ENCODE peak calls at places on chromosomes 16 and 17, in four cellular contexts. X is HCT116, N is tibial artery, P is A549. H is an unnamed sample.

GRCh38 chr16:30054451-30054850 is 11.1 kb upstream of the ALDOA start:
- DNase-seq in N (no peak), P (no peak), X (no peak), H (no peak)

GRCh38 chr16:23509763-23510153 is 536 bp downstream of the GGA2 start:
- DNase-seq in P (no peak), X (no peak), N (no peak), H (no peak)

GRCh38 chr17:40496170-40496569 is 5.3 kb downstream of the TNS4 start:
- DNase-seq in P (no peak), N (no peak), X (no peak), H (no peak)

GRCh38 chr17:55496094-55496881 is 15.0 kb downstream of the SMIM36 start:
- DNase-seq in P (peak; percentile 93), X (no peak), N (no peak), H (peak; percentile 23)

GRCh38 chr17:50103941-50104340 is 8.8 kb downstream of the PDK2 start:
- DNase-seq in P (no peak), N (no peak), X (no peak), H (no peak)

GRCh38 chr16:89586853-89587252 is 11.3 kb downstream of the CPNE7 start:
- DNase-seq in X (no peak), N (no peak), P (no peak), H (no peak)

GRCh38 chr17:4706121-4706520 is 2.2 kb upstream of the PELP1 start:
- DNase-seq in P (no peak), N (no peak), X (no peak), H (no peak)

GRCh38 chr16:2751577-2752034 is 832 bp upstream of the SRRM2 start:
- DNase-seq in P (no peak), X (peak; percentile 60), N (no peak), H (no peak)

GRCh38 chr16:67277294-67277998 is 1.9 kb upstream of the PLEKHG4 start:
- DNase-seq in P (peak; percentile 77), X (peak; percentile 84), N (peak; percentile 59), H (no peak)

GRCh38 chr17:29283496-29283895 is 10.5 kb downstream of the NUFIP2 start:
- DNase-seq in N (no peak), X (no peak), P (no peak), H (no peak)

GRCh38 chr17:2068101-2068518 is 13.2 kb downstream of the HIC1 start:
- DNase-seq in P (no peak), N (no peak), X (no peak), H (no peak)

GRCh38 chr17:76382305-76382802 is 2.1 kb upstream of the SPHK1 start:
- DNase-seq in X (no peak), P (no peak), N (no peak), H (no peak)

GRCh38 chr16:1909661-1910231 is 8.5 kb downstream of the HS3ST6 start:
- DNase-seq in X (no peak), N (no peak), P (no peak), H (no peak)

GRCh38 chr17:72121164-72122001 is 563 bp downstream of the SOX9 start:
- DNase-seq in X (no peak), N (no peak), P (peak; percentile 64), H (peak; percentile 41)

GRCh38 chr17:68172461-68172954 is 75.3 kb upstream of the AMZ2 start:
- DNase-seq in N (peak; percentile 79), P (peak; percentile 71), X (peak; percentile 63), H (no peak)

GRCh38 chr16:22194707-22195444 is 11.2 kb upstream of the EEF2K start:
- DNase-seq in N (no peak), X (no peak), P (no peak), H (no peak)

DNA sequence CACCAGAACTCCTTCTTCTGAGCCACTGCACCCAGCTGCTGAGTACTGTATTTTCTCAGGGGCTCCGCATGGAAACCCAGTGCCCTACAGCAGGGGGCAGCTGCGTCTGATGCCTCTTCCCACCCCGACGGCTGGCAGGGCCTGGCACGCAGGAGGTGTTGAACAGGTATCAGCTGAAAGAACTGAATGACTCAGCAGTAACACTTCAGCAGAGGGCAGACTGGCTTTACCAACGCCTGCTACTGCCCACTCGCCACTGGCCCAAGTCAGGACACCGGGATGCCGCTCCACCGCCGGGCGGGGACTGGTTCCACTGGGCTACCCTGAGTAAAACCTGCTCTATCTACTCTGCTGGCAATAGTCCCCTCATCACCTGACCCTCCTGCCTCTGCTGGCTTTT is 100.3 kb upstream of the FA2H start:
- DNase-seq in X (no peak), N (no peak), P (no peak), H (no peak)
- TF ChIP-seq CTCF in X (no peak), N (no peak), P (no peak), H (no peak)

GRCh38 chr17:34386343-34386924 is 23.4 kb upstream of the CCL1 start:
- DNase-seq in N (no peak), X (no peak), P (no peak), H (no peak)

GRCh38 chr17:34387566-34387965 is 24.5 kb upstream of the CCL1 start:
- DNase-seq in P (no peak), N (no peak), X (no peak), H (no peak)

GRCh38 chr17:34389343-34389742 is 26.3 kb upstream of the CCL1 start:
- DNase-seq in P (no peak), X (no peak), N (no peak), H (no peak)

GRCh38 chr17:34384822-34385605 is 22.0 kb upstream of the CCL1 start:
- DNase-seq in N (no peak), X (no peak), P (no peak), H (no peak)

GRCh38 chr17:34386925-34387550 is 24.0 kb upstream of the CCL1 start:
- DNase-seq in P (no peak), N (peak; percentile 35), X (no peak), H (no peak)
- TF ChIP-seq CTCF in P (no peak), N (no peak), X (no peak), H (no peak)

GRCh38 chr17:65279456-65279855 is 142.3 kb downstream of the RGS9 start:
- DNase-seq in N (no peak), X (no peak), P (no peak), H (no peak)

GRCh38 chr17:65278820-65279184 is 141.6 kb downstream of the RGS9 start:
- DNase-seq in N (no peak), P (no peak), X (no peak), H (no peak)

GRCh38 chr17:65277576-65277975 is 140.4 kb downstream of the RGS9 start:
- DNase-seq in X (no peak), P (no peak), N (no peak), H (no peak)

GRCh38 chr17:65283704-65284103 is 146.5 kb downstream of the RGS9 start:
- DNase-seq in P (no peak), X (no peak), N (no peak), H (no peak)

GRCh38 chr17:65278050-65278819 is 141.1 kb downstream of the RGS9 start:
- DNase-seq in N (no peak), P (peak; percentile 73), X (peak; percentile 57), H (no peak)
- TF ChIP-seq CTCF in N (peak; percentile 11), P (peak; percentile 71), X (peak; percentile 91), H (peak; percentile 48)

DNA sequence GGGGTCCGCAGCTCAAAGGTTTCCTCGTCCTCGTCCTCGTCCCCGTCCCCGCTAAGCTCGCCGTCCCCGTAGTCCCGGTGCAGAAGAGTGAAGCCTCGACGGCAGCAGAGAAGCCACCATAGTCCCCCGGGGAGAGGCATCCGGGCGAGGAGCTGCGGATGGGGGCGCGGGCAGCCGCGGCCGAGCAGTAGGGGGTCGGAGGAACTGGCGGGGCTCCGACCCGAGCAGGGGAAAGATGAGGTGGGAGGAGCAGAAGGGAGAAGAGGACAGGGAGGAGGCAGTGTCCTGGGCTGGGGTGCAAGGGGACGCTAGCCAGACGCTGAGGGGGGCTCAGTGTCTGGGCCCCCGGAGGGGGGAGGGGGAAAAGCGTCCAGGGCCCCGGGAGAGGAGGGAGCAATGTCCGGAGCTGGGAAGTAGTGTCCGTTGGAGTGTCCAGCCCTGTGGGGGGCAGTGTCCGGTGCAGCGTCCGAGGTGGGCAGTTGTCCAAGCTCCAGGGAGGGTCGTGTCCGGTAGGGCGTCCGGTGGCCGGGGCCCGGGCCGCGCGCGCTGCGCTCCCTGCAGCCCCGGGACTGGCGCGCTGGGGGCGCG is at the start of gene PLEKHH3:
- DNase-seq in P (no peak), X (no peak), N (no peak), H (no peak)
- TF ChIP-seq CTCF in P (no peak), X (no peak), N (peak; percentile 9), H (peak; percentile 59)

DNA sequence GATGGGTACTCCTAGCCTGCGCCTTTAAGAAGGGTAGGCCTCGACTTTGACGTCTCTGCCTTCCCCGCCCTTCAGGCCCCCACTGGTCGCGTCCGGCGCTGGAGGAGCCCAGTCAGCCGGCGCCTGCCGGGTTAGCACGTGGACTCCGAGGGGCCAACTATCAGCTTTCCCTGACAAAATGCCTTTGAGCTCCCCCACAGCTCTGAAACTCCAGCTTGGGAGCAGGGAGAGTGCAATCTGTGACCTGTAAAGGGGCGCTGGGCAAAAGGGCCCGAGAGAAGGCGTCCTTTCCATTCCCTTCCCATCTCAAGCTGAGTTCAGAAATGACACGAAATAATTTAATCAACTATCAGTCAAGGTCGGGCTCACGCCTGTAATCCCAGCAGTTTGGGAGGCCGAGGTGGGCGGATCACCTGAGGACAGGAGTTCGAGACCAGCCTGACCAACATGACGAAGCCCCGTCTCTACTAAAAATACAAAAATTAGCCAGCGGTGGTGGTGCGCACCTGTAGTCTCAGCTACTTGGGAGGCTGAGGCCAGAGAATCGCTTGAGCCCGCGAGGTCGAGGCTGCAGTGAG is 2.3 kb upstream of the SLC25A39 start:
- DNase-seq in X (peak; percentile 97), P (peak; percentile 99), N (peak; percentile 96), H (peak; percentile 100)
- TF ChIP-seq CTCF in X (no peak), P (no peak), N (no peak), H (no peak)

GRCh38 chr16:4323071-4323844 is 7.4 kb downstream of the GLIS2 start:
- DNase-seq in N (no peak), X (no peak), P (no peak), H (no peak)

GRCh38 chr16:4320030-4320429 is 4.2 kb downstream of the GLIS2 start:
- DNase-seq in P (no peak), N (no peak), X (no peak), H (no peak)

GRCh38 chr16:4320571-4321137 is 4.8 kb downstream of the GLIS2 start:
- DNase-seq in N (no peak), X (no peak), P (no peak), H (no peak)

GRCh38 chr16:4322121-4323035 is 6.5 kb downstream of the GLIS2 start:
- DNase-seq in N (no peak), P (no peak), X (no peak), H (no peak)

DNA sequence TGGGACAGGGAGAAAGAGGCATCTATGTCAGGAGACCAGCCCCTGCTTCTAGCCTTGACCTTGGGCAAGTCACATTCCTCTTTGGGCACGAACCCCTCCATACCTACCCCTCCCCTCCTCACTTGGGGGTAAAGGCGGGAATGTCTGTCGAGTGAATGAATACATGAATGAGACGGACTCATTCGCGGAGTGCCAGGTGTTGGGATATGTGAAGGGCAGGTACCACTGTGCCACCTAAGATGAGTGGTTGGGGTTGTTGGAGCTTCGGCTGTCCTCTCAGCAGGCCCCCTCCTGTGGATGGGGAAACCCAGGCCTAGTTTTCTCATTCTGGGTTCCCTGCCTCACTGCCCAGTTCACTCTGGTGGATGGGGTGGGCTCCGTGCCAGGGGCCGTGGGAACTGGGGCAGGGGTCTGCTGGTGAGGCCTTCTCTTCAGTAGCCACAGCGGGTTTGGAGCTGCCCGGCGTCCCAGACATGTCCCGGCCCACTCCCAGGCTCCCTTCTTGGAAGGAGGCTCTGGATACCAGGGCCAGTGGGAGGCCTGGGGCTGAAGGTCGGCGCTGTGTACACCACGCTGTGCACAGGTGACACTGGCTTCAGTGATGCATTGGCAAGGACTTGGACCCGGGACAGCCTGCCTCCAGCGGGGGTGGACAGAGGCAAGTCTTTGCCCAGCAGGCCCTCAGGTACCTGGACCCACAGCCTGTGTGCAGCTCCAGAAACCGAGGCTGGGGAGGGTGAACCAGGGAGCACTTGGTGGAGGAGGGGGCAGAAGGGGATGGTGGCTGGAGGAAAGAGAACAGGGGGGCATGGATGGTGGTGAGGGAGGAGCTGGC is 5.6 kb downstream of the GLIS2 start:
- DNase-seq in X (no peak), P (no peak), N (no peak), H (no peak)
- TF ChIP-seq CTCF in X (no peak), P (no peak), N (no peak), H (no peak)